ENCODE peak calls at places on chromosomes 1 and 21, in four cellular contexts. V, G, H and B are unnamed samples.

GRCh38 chr1:206705187-206705586 is 20.5 kb downstream of the MAPKAPK2 start:
- DNase-seq in H (no peak), V (peak; percentile 82), G (no peak), B (no peak)

GRCh38 chr1:21924503-21925005 is 12.6 kb downstream of the HSPG2 start:
- DNase-seq in H (no peak), G (no peak), V (no peak), B (no peak)

GRCh38 chr1:193211539-193211938 is 25.1 kb upstream of the B3GALT2 start:
- DNase-seq in H (peak; percentile 31), V (peak; percentile 94), G (peak; percentile 89), B (peak; percentile 67)

GRCh38 chr1:14997646-14998276 is 155.8 kb upstream of the TMEM51 start:
- DNase-seq in H (no peak), G (no peak), V (no peak), B (no peak)

GRCh38 chr1:180528868-180529470 is 26.6 kb upstream of the ACBD6 start:
- DNase-seq in V (no peak), H (no peak), G (no peak), B (no peak)

GRCh38 chr1:92482665-92483441 is 3.9 kb downstream of the GFI1 start:
- DNase-seq in V (no peak), G (peak; percentile 17), H (peak; percentile 49), B (peak; percentile 16)

GRCh38 chr1:52672946-52673345 is 25.2 kb downstream of the COA7 start:
- DNase-seq in H (no peak), V (no peak), G (peak; percentile 53), B (no peak)

GRCh38 chr1:172041689-172042088 is 200.4 kb downstream of the DNM3 start:
- DNase-seq in G (no peak), H (no peak), V (peak; percentile 46), B (no peak)

GRCh38 chr1:198056255-198056654 is 100.5 kb upstream of the NEK7 start:
- DNase-seq in G (no peak), V (no peak), H (peak; percentile 26), B (no peak)

GRCh38 chr1:158126425-158126824 is 54.3 kb upstream of the CD1D start:
- DNase-seq in V (no peak), G (no peak), H (peak; percentile 96), B (no peak)

GRCh38 chr1:2539312-2539907 is 9.3 kb upstream of the HES5 start:
- DNase-seq in V (no peak), H (no peak), G (no peak), B (no peak)

GRCh38 chr1:155801149-155801548 is 55.9 kb downstream of the GON4L start:
- DNase-seq in G (peak; percentile 32), V (peak; percentile 63), H (no peak), B (no peak)

GRCh38 chr1:199297901-199298300 is 659.1 kb downstream of the PTPRC start:
- DNase-seq in H (no peak), V (peak; percentile 32), G (no peak), B (no peak)

GRCh38 chr1:52842643-52843310 is at the start of gene ZYG11A:
- DNase-seq in G (peak; percentile 71), V (peak; percentile 81), H (peak; percentile 95), B (peak; percentile 93)

GRCh38 chr21:37871121-37871862 is 45.0 kb downstream of the KCNJ6 start:
- DNase-seq in H (no peak), V (peak; percentile 91), G (peak; percentile 72), B (no peak)

GRCh38 chr1:91557039-91557690 is 56.5 kb downstream of the CDC7 start:
- DNase-seq in H (no peak), V (peak; percentile 51), G (no peak), B (no peak)

GRCh38 chr21:33325222-33326067 is 675 bp downstream of the IFNAR1 start:
- DNase-seq in H (peak; percentile 90), G (peak; percentile 75), V (peak; percentile 58), B (peak; percentile 37)

GRCh38 chr21:33739701-33740100 is 97.4 kb downstream of the ITSN1 start:
- DNase-seq in V (peak; percentile 20), G (no peak), H (no peak), B (no peak)

GRCh38 chr1:174005032-174005431 is 17.1 kb downstream of the RC3H1 start:
- DNase-seq in G (peak; percentile 18), H (no peak), V (no peak), B (no peak)

GRCh38 chr1:234771642-234772344 is 161.8 kb upstream of the IRF2BP2 start:
- DNase-seq in H (peak; percentile 20), V (peak; percentile 36), G (no peak), B (peak; percentile 67)

GRCh38 chr1:14970115-14970798 is 183.3 kb upstream of the TMEM51 start:
- DNase-seq in H (no peak), G (peak; percentile 80), V (peak; percentile 88), B (peak; percentile 55)

GRCh38 chr1:147618077-147618569 is 52.2 kb downstream of the ACP6 start:
- DNase-seq in V (no peak), H (no peak), G (no peak), B (no peak)

GRCh38 chr1:8396083-8396911 is 78.4 kb downstream of the SLC45A1 start:
- DNase-seq in G (no peak), H (no peak), V (peak; percentile 87), B (no peak)

GRCh38 chr1:75472089-75472970 is 138.6 kb downstream of the SLC44A5 start:
- DNase-seq in H (no peak), G (no peak), V (no peak), B (no peak)

GRCh38 chr21:26115899-26116298 is 54.7 kb downstream of the APP start:
- DNase-seq in G (peak; percentile 75), V (peak; percentile 66), H (no peak), B (peak; percentile 37)

GRCh38 chr1:236142358-236143103 is at the start of gene GPR137B:
- DNase-seq in G (peak; percentile 43), H (no peak), V (peak; percentile 59), B (no peak)

GRCh38 chr21:29342394-29342957 is 43.8 kb downstream of the BACH1 start:
- DNase-seq in V (peak; percentile 99), G (peak; percentile 72), H (no peak), B (no peak)

GRCh38 chr1:22689505-22689904 is 21.1 kb upstream of the EPHB2 start:
- DNase-seq in V (peak; percentile 96), H (no peak), G (peak; percentile 71), B (peak; percentile 94)

GRCh38 chr1:161838362-161838761 is 72.2 kb downstream of the ATF6 start:
- DNase-seq in G (no peak), H (no peak), V (no peak), B (no peak)

GRCh38 chr1:97277891-97278662 is 556.5 kb downstream of the PTBP2 start:
- DNase-seq in V (peak; percentile 90), G (peak; percentile 80), H (no peak), B (peak; percentile 97)

GRCh38 chr1:161989801-161990200 is 33.9 kb downstream of the OLFML2B start:
- DNase-seq in G (no peak), V (no peak), H (no peak), B (no peak)

GRCh38 chr1:196660912-196661311 is 9.1 kb downstream of the CFH start:
- DNase-seq in G (peak; percentile 8), V (peak; percentile 17), H (peak; percentile 41), B (no peak)

GRCh38 chr1:202659541-202659940 is 50.7 kb downstream of the SYT2 start:
- DNase-seq in H (no peak), G (no peak), V (no peak), B (no peak)

GRCh38 chr1:25126568-25126967 is 105.7 kb downstream of the SYF2 start:
- DNase-seq in V (no peak), H (no peak), G (no peak), B (no peak)

GRCh38 chr1:56375184-56375837 is 204.1 kb downstream of the PLPP3 start:
- DNase-seq in V (peak; percentile 68), G (no peak), H (no peak), B (no peak)

GRCh38 chr21:34182436-34182835 is 109.1 kb downstream of the MRPS6 start:
- DNase-seq in V (no peak), G (no peak), H (no peak), B (no peak)

DNA sequence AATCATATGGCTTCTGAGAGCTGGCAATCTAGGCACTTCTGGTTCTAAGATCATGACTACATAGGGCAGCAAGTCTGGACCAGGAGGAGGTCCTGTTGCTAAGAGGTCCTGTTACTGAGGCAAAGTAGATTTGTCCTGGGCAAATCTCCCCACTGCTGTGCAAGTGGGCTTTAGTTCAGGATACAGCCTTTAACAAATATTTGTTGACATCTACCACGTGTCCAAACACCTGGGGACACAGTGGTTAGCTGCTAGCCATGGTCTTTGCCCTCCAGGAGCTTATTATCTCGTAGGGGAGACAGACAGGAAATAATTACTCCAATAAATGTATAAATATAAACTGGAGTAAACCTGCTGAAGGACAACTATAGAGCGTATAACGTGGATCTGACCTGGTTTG is 3.2 kb downstream of the CGN start:
- DNase-seq in H (no peak), V (no peak), G (no peak), B (peak; percentile 41)
- H3K4me2 ChIP-seq in H (no peak overlapping the region), V (no peak overlapping the region), G (no peak overlapping the region), B (peak overlapping the region; percentile 97)

GRCh38 chr1:117177376-117177775 is 33.4 kb downstream of the VTCN1 start:
- DNase-seq in H (no peak), G (no peak), V (no peak), B (no peak)
- TF ChIP-seq EZH2 in H (no peak), G (no peak), V (no peak), B (no peak)

DNA sequence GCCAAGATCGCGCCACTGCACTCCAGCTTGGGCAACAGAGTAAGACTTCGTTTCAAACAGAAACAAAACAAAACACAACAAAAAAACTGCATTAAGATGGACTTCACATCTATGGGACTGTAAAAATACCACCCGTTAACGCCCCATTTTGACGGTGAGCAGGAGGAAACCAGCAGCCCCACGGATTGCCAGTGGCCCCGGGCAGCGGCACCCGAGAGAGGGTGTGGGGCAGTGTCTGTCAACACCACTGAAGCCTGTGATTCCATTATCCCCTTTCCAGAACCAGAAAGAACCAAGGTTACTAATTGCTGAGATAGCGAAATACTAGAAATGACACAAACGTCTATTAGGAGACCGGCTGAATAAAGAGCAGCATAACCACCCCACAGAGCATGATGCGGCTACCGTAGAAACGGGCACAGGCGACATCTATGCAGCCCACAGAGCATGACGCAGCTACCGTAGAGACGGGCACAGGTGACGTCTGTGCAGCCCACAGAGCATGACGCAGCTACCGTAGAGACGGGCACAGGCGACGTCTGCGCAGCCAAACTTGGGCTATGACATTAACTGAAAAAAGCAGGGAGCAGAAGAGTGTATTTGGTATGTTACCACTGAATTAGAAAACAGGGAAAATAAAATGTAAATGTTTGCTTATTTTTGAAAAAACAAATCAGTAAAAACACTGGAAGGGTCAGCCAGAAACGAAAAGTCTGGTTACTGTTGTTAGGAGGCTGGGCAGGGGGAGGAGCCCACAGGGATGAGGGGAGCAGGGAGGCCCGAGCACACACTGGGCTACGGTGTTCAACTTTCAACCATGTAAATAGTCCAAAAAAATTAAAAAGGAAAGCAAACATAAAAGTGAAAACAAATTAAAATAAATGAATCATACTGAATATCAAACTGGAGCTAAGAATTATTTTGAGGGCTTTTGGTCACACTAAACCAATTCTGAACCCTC is 96.5 kb downstream of the NPHP4 start:
- DNase-seq in H (no peak), V (no peak), G (no peak), B (no peak)
- H3K4me2 ChIP-seq in H (no peak overlapping the region), V (no peak overlapping the region), G (no peak overlapping the region), B (no peak overlapping the region)

DNA sequence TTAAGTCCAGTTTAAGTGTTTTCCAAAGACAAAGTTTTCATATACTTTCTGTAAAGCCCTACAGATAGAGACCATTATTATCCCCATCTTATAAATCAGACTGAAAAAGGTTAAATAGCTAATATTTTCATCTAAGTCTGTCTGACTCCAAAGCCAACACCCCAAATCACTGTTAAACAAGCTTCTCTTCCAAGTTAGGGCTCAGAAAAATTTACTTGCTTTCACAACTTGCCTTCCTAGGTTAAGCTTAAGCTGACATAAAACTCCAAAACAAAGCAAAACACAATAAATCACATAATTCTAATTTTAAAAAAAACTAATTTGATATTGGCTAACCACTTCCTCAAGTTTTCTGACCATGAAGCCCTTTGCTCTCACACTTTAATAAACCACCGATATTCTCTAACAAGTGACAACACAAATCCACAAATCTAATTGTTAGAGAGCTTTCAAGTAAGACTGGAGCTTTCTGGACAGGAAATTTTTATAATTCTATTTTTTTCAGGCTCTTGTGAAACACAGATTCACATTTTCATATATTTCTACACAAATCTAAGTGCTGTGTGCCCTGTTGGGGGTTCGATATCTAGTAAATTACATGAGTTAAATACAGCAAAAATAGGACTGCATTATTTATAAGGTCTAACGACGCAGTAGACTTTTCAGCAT is 2.2 kb downstream of the GNG12 start:
- DNase-seq in G (peak; percentile 7), H (no peak), V (no peak), B (no peak)
- TF ChIP-seq EZH2 in G (no peak), H (no peak), V (no peak), B (no peak)